ENCODE peak calls at places on chromosomes 11 and 22, in five cellular contexts. A, R, E, D and T are unnamed samples.

GRCh38 chr22:38218661-38219331 is 17.0 kb downstream of the MAFF start:
- DNase-seq in A (peak), R (peak), E (peak), D (peak), T (peak)

GRCh38 chr11:11977206-11977938 is 31.1 kb downstream of the DKK3 start:
- DNase-seq in A (peak), R (peak), E (peak), D (no peak), T (peak)

GRCh38 chr22:45511847-45512261 is 9.2 kb downstream of the FBLN1 start:
- DNase-seq in A (no peak), R (peak), E (peak), D (no peak), T (no peak)

GRCh38 chr11:59611570-59612565 is 3.7 kb downstream of the OSBP start:
- DNase-seq in A (no peak), R (peak), E (peak), D (no peak), T (no peak)

GRCh38 chr11:83663446-83663845 is 377.3 kb upstream of the CCDC90B start:
- DNase-seq in A (no peak), R (peak), E (no peak), D (no peak), T (no peak)

GRCh38 chr11:122843281-122844150 is 5.2 kb downstream of the CRTAM start:
- DNase-seq in A (no peak), R (no peak), E (no peak), D (no peak), T (no peak)

GRCh38 chr11:46948378-46949131 is 12.0 kb downstream of the CSTPP1 start:
- DNase-seq in A (peak), R (peak), E (no peak), D (no peak), T (no peak)

GRCh38 chr22:41028841-41029240 is 63.6 kb upstream of the EP300 start:
- DNase-seq in A (peak), R (peak), E (no peak), D (no peak), T (no peak)

GRCh38 chr11:102771351-102771750 is 9.1 kb downstream of the MMP10 start:
- DNase-seq in A (no peak), R (peak), E (no peak), D (no peak), T (no peak)

GRCh38 chr11:114827043-114827442 is 148.7 kb downstream of the NXPE2 start:
- DNase-seq in A (no peak), R (no peak), E (no peak), D (no peak), T (no peak)

GRCh38 chr11:119078675-119079420 is 5.8 kb upstream of the HMBS start:
- DNase-seq in A (no peak), R (no peak), E (no peak), D (no peak), T (no peak)

GRCh38 chr11:119084663-119085522 is at the start of gene HMBS:
- DNase-seq in A (peak), R (peak), E (peak), D (peak), T (peak)

GRCh38 chr11:119077839-119078238 is 6.8 kb upstream of the HMBS start:
- DNase-seq in A (no peak), R (no peak), E (no peak), D (no peak), T (no peak)

GRCh38 chr11:119085523-119085878 is 820 bp downstream of the HMBS start:
- DNase-seq in A (no peak), R (peak), E (no peak), D (peak), T (no peak)

DNA sequence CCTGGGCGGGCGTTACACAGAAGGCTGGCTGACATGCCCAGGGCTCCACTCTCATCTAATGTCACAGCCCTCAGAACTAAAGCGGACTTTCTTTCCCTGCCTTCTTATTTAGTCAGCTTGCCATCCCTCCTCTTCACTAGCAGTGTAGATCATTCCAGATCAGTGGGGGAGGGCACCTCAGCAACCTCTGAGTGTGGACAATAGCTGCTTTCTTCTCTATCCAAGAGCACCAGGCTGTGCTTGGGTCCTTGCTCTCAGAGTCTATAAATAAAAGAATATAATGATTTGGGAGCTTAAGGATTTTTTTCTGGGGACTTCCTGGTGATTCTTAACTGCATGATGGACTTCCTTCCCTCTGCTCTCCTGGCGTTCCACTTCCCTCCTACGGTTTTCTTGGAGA is 3.0 kb upstream of the HMBS start:
- DNase-seq in A (no peak), R (no peak), E (no peak), D (no peak), T (no peak)
- H3K27ac ChIP-seq in A (no peak), R (no peak), E (peak), D (no peak), T (no peak)

GRCh38 chr11:69700278-69701140 is 3.3 kb downstream of the FGF19 start:
- DNase-seq in A (peak), R (peak), E (peak), D (peak), T (peak)
- H3K27ac ChIP-seq in A (peak), R (no peak), E (no peak), D (no peak), T (no peak)

GRCh38 chr11:20111871-20112270 is 48.4 kb downstream of the DBX1 start:
- DNase-seq in A (no peak), R (no peak), E (no peak), D (no peak), T (no peak)
- H3K27ac ChIP-seq in A (peak), R (peak), E (peak), D (no peak), T (peak)

DNA sequence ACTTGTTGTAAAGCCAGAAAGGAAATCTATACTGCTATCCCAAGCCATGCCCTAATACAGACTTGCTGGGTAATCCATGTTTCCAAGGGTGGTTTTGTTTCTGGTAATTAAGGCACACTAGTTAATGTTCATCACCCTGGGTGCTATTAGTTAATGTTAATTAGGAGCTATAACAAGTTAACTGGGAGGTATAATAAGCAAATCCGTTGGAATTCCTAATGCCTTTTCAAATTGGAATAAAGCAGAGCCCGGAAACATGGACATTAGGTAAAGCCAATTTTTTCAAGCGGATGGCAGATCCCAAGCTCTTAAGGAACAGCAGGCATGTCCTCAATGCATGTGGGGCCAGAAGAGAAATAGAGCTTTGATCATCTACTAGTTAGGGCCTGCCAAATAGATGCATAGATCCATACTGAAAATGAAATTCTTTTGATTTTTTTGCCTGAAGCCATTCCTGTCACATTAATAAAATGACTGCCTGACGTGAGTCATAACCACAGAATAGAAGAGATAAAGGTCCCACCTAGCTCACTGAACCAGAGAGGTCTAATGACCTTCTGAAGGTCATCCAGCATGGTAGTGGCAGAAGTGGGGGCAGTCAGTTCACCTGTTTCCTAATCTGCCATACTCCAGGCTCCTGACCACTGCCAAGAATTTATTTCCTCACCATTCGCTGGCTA is 28.5 kb upstream of the CCDC34 start:
- DNase-seq in A (no peak), R (peak), E (no peak), D (peak), T (no peak)
- H3K27ac ChIP-seq in A (no peak), R (no peak), E (peak), D (peak), T (no peak)

DNA sequence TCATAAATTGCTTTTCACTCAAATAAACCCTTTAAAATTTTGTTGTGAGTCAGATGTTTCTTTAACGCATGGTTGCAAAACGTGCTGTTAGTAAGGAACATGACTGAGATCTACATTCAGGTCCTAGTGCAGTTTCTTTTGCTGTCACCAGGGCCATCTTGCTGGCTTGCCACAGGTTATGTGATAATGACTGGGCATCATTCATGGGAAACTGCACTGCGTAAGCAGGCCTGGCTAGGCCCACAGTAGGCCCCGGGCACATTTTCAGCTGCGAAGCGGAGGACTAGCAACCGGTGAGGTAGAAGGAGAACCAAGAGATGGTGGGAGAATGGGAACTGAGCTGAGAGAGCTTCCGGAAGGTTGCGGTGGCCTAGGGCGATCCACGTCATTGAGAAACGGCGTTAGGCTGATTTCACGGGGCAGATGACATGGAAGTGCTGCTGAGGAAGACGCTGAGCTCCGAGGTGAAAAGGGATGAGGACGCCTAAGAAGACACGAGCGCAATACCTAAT is 3.2 kb upstream of the KLHDC7B start:
- DNase-seq in A (no peak), R (no peak), E (no peak), D (no peak), T (no peak)
- H3K27ac ChIP-seq in A (no peak), R (no peak), E (peak), D (no peak), T (peak)